ENCODE peak calls at places on chromosomes 13 and 19, in four cellular contexts. M, F, D and C are unnamed samples. For H3K4me1, the result is how much of the 10 kb centered on the place peaks cover.

GRCh38 chr13:91154954-91155353 is 192.5 kb upstream of the MIR17HG start:
- DNase-seq in F (no peak), D (no peak), M (no peak), C (no peak)

GRCh38 chr13:40772765-40773473 is 1.9 kb upstream of the MRPS31 start:
- DNase-seq in D (no peak), M (no peak), F (no peak), C (no peak)

GRCh38 chr13:59679239-59679638 is 484.5 kb downstream of the DIAPH3 start:
- DNase-seq in F (no peak), D (no peak), M (no peak), C (no peak)

GRCh38 chr19:31937983-31938382 is 407.4 kb upstream of the ZNF507 start:
- DNase-seq in F (no peak), M (no peak), D (no peak), C (no peak)

GRCh38 chr19:16160943-16161560 is 12.3 kb downstream of the CIB3 start:
- DNase-seq in M (no peak), F (no peak), D (peak), C (peak)

GRCh38 chr13:48944221-48944620 is 31.5 kb upstream of the FNDC3A start:
- DNase-seq in F (no peak), M (no peak), D (no peak), C (no peak)

GRCh38 chr13:77079902-77080413 is 53.0 kb upstream of the FBXL3 start:
- DNase-seq in D (no peak), M (no peak), F (no peak), C (no peak)

GRCh38 chr19:1651548-1652394 is 644 bp downstream of the TCF3 start:
- DNase-seq in D (peak), F (no peak), M (no peak), C (no peak)

GRCh38 chr19:33740811-33741396 is 55.8 kb upstream of the KCTD15 start:
- DNase-seq in D (peak), F (peak), M (no peak), C (no peak)

GRCh38 chr13:101383595-101383994 is 32.7 kb downstream of the NALCN start:
- DNase-seq in D (no peak), M (no peak), F (no peak), C (no peak)

GRCh38 chr19:13209797-13210775 is 59.9 kb downstream of the IER2 start:
- DNase-seq in F (no peak), M (no peak), D (no peak), C (no peak)

GRCh38 chr13:113143466-113144254 is 14.8 kb upstream of the PROZ start:
- DNase-seq in M (no peak), D (no peak), F (peak), C (no peak)

GRCh38 chr13:39259371-39259770 is 221.1 kb downstream of the NHLRC3 start:
- DNase-seq in D (no peak), F (no peak), M (peak), C (no peak)

GRCh38 chr13:28582892-28583240 is 76.1 kb upstream of the POMP start:
- DNase-seq in M (no peak), F (no peak), D (no peak), C (no peak)

GRCh38 chr13:101019126-101019525 is 344.5 kb upstream of the TMTC4 start:
- DNase-seq in F (no peak), M (no peak), D (no peak), C (no peak)

GRCh38 chr13:106649495-106649894 is 81.6 kb upstream of the ARGLU1 start:
- DNase-seq in F (no peak), D (no peak), M (no peak), C (no peak)

GRCh38 chr19:28727133-28727834 is 485.7 kb downstream of the UQCRFS1 start:
- DNase-seq in M (no peak), F (peak), D (peak), C (no peak)

GRCh38 chr19:29694669-29695627 is 20.1 kb downstream of the C19orf12 start:
- DNase-seq in F (peak), M (no peak), D (peak), C (no peak)

GRCh38 chr13:34340534-34340933 is 522.6 kb downstream of the RFC3 start:
- DNase-seq in M (no peak), D (no peak), F (no peak), C (no peak)

GRCh38 chr13:98827449-98827848 is 75.0 kb upstream of the SLC15A1 start:
- DNase-seq in M (no peak), F (peak), D (no peak), C (no peak)

GRCh38 chr19:11269408-11269807 is 7.1 kb upstream of the DOCK6 start:
- DNase-seq in F (no peak), M (no peak), D (peak), C (no peak)

GRCh38 chr19:53977991-53978731 is 13.3 kb upstream of the CACNG6 start:
- DNase-seq in M (no peak), D (peak), F (peak), C (peak)

GRCh38 chr19:33291623-33292534 is 10.5 kb downstream of the CEBPA start:
- DNase-seq in F (no peak), D (no peak), M (no peak), C (no peak)

DNA sequence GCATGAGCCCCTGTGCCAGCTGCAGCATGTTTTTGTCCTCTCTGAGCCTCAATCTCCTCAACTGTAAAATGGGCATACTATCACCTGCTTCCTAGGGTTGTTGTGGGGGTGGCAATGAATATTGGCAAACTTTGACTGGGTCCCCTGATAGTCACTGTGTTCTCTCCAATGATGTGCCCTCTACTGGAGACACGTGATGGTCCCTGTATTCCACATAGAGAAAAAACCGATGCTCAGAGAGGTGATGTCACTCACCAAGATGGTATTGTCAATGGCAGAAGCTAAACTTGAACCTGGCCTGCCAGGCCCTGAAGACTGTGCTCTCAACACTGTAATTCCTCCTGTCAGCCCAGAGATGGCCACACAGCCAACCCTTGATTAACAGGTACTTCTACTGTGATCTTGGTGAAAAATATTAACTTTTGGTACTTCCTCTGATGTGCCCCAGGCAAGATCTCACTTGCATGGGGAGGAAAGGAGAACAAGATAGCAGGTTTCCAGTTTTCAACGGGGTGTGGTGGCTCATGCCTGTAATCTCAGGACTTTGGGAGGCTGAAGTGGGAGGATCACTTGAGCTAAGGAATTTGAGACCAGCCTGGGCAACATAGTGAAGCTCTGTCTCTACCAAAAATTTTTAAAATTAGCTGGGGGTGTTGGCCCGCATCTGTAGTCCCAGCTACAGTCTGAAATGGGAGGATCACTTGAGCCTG is 3.6 kb downstream of the CEACAM20 start:
- DNase-seq in D (no peak), M (no peak), F (no peak), C (no peak)
- TF ChIP-seq CTCF in D (no peak), M (no peak), F (no peak), C (no peak)

DNA sequence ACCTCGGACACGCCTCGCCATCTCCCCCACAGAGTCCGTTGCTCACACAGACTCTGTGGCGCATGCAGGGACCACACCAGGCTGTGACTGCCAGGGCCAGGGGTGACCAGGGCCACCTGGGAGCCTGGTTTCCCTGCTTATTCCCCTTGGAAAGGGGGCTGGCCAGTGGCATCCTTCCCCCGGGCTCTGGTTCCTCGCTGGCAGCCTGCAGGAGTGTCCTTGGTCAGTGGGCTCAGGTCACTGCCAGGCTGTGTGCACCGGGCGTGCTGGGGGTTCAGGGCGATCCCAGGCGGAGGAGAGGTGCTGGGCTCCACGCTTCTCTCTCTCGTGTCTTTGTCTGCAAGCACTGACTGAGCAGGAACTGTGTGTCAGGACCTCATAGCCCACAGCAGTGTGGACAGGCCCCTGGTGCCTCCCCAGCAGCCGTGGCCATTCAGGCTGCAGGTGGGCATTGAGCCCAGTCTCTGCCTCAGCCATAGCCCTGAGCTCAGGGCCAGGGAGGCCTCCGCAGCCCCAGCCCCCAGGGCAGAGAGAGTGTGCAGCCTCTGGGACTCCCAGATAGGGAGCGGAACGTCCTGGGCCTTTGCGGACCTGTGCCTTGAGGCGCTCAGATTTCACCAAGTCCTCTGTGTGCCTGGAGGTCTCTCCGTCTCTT is 6.5 kb downstream of the PIAS4 start:
- DNase-seq in F (no peak), M (no peak), D (no peak), C (no peak)
- H3K4me1 ChIP-seq in F (under half), M (under half), D (half or more), C (under half)

DNA sequence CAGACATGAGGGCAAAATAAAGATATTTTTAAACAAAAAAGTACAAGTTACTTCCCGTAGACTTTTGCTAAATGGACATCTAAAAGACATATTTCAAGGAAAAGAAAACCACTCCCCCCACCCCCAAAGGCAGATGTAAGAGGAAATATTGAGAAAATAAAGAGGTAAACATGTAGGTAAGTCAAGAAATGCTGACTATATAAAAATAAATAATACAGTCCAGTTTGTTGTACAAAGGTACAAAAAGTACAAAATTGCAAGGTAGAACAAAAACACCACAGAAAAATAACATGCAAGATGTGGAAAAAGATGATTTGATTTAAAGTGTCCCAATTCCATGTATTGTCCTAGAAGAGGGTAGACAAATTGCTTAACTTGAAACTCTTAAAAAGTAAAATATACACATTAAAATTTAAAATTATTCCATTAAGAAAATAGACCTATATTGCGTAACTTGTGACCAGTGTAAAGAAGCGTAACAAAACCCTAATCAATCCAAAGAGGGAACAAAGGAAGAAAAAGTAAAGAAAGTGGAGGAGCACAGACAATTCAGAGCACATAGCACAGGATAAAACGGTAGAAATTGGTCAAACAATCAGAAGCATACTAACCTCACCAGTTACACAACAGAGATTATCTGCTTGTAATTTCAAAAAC is 58.4 kb upstream of the FAM216B start:
- DNase-seq in F (no peak), M (no peak), D (no peak), C (no peak)
- TF ChIP-seq EGR1 in F (no peak), M (no peak), D (no peak), C (no peak)

GRCh38 chr19:347946-348861 is 3.6 kb upstream of the MIER2 start:
- DNase-seq in F (no peak), M (no peak), D (no peak), C (no peak)
- TF ChIP-seq CTCF in F (peak), M (no peak), D (peak), C (no peak)

GRCh38 chr13:30355839-30356238 is 48.5 kb upstream of the KATNAL1 start:
- DNase-seq in F (no peak), M (no peak), D (no peak), C (no peak)
- H3K4me1 ChIP-seq in F (under half), M (under half), D (under half), C (under half)